ENCODE peak calls at places on chromosomes 1 and 21, in four cellular contexts. One of them, this sample, is unnamed.

GRCh38 chr21:39451332-39452206 is at the start of gene SH3BGR:
- DNase-seq in stomach: no peak
- DNase-seq in lung: peak; percentile 61
- DNase-seq in naive thymus-derived CD4-positive, alpha-beta T cell: no peak
- DNase-seq in this sample: no peak

GRCh38 chr1:244599937-244600350 is 53.0 kb upstream of the DESI2 start:
- DNase-seq in naive thymus-derived CD4-positive, alpha-beta T cell: peak; percentile 14
- DNase-seq in lung: no peak
- DNase-seq in stomach: peak; percentile 37
- DNase-seq in this sample: peak; percentile 89

GRCh38 chr21:42626171-42626570 is 27.2 kb upstream of the PDE9A start:
- DNase-seq in lung: no peak
- DNase-seq in naive thymus-derived CD4-positive, alpha-beta T cell: no peak
- DNase-seq in stomach: no peak
- DNase-seq in this sample: no peak

GRCh38 chr21:14673649-14674048 is 127.5 kb upstream of the SAMSN1 start:
- DNase-seq in stomach: no peak
- DNase-seq in naive thymus-derived CD4-positive, alpha-beta T cell: no peak
- DNase-seq in lung: no peak
- DNase-seq in this sample: no peak

GRCh38 chr1:52925571-52926005 is 1.5 kb upstream of the SCP2 start:
- DNase-seq in lung: no peak
- DNase-seq in naive thymus-derived CD4-positive, alpha-beta T cell: no peak
- DNase-seq in stomach: no peak
- DNase-seq in this sample: no peak

GRCh38 chr1:228037401-228038386 is 30.9 kb downstream of the WNT3A start:
- DNase-seq in naive thymus-derived CD4-positive, alpha-beta T cell: no peak
- DNase-seq in lung: no peak
- DNase-seq in stomach: peak; percentile 60
- DNase-seq in this sample: no peak

GRCh38 chr1:177847843-177848242 is 122.0 kb downstream of the SEC16B start:
- DNase-seq in naive thymus-derived CD4-positive, alpha-beta T cell: no peak
- DNase-seq in stomach: no peak
- DNase-seq in lung: no peak
- DNase-seq in this sample: no peak

GRCh38 chr1:19321071-19321470 is 8.9 kb downstream of the SLC66A1 start:
- DNase-seq in naive thymus-derived CD4-positive, alpha-beta T cell: no peak
- DNase-seq in stomach: no peak
- DNase-seq in lung: no peak
- DNase-seq in this sample: no peak

GRCh38 chr1:30981172-30981571 is 72.6 kb upstream of the SDC3 start:
- DNase-seq in naive thymus-derived CD4-positive, alpha-beta T cell: no peak
- DNase-seq in lung: no peak
- DNase-seq in stomach: no peak
- DNase-seq in this sample: no peak

GRCh38 chr1:78658901-78659300 is 9.3 kb downstream of the IFI44 start:
- DNase-seq in lung: no peak
- DNase-seq in naive thymus-derived CD4-positive, alpha-beta T cell: no peak
- DNase-seq in stomach: no peak
- DNase-seq in this sample: no peak

GRCh38 chr1:61496501-61496900 is 228.4 kb downstream of the TM2D1 start:
- DNase-seq in stomach: no peak
- DNase-seq in lung: no peak
- DNase-seq in naive thymus-derived CD4-positive, alpha-beta T cell: no peak
- DNase-seq in this sample: no peak

GRCh38 chr1:8201331-8201861 is 116.5 kb upstream of the SLC45A1 start:
- DNase-seq in naive thymus-derived CD4-positive, alpha-beta T cell: no peak
- DNase-seq in lung: no peak
- DNase-seq in stomach: no peak
- DNase-seq in this sample: no peak

GRCh38 chr1:153291514-153291913 is 21.2 kb downstream of the PGLYRP3 start:
- DNase-seq in lung: no peak
- DNase-seq in stomach: no peak
- DNase-seq in naive thymus-derived CD4-positive, alpha-beta T cell: no peak
- DNase-seq in this sample: no peak

GRCh38 chr1:153527023-153527724 is 8.6 kb downstream of the S100A6 start:
- DNase-seq in naive thymus-derived CD4-positive, alpha-beta T cell: no peak
- DNase-seq in stomach: no peak
- DNase-seq in lung: no peak
- DNase-seq in this sample: no peak

GRCh38 chr1:226977973-226978344 is 37.9 kb downstream of the COQ8A start:
- DNase-seq in naive thymus-derived CD4-positive, alpha-beta T cell: no peak
- DNase-seq in stomach: no peak
- DNase-seq in lung: no peak
- DNase-seq in this sample: no peak

GRCh38 chr1:60458111-60458510 is 384.5 kb upstream of the C1orf87 start:
- DNase-seq in naive thymus-derived CD4-positive, alpha-beta T cell: no peak
- DNase-seq in stomach: no peak
- DNase-seq in lung: no peak
- DNase-seq in this sample: no peak

GRCh38 chr1:237042892-237043576 is 1.1 kb downstream of the RYR2 start:
- DNase-seq in stomach: no peak
- DNase-seq in lung: no peak
- DNase-seq in naive thymus-derived CD4-positive, alpha-beta T cell: no peak
- DNase-seq in this sample: no peak

GRCh38 chr1:219339466-219339865 is 165.8 kb downstream of the LYPLAL1 start:
- DNase-seq in lung: no peak
- DNase-seq in stomach: no peak
- DNase-seq in naive thymus-derived CD4-positive, alpha-beta T cell: no peak
- DNase-seq in this sample: no peak

GRCh38 chr1:38225745-38226144 is 179.2 kb upstream of the POU3F1 start:
- DNase-seq in lung: no peak
- DNase-seq in stomach: no peak
- DNase-seq in naive thymus-derived CD4-positive, alpha-beta T cell: no peak
- DNase-seq in this sample: no peak

GRCh38 chr1:98441281-98441680 is 220.2 kb upstream of the SNX7 start:
- DNase-seq in stomach: no peak
- DNase-seq in lung: no peak
- DNase-seq in naive thymus-derived CD4-positive, alpha-beta T cell: no peak
- DNase-seq in this sample: no peak

GRCh38 chr1:157092831-157093230 is 6.8 kb downstream of the ETV3L start:
- DNase-seq in stomach: peak; percentile 31
- DNase-seq in naive thymus-derived CD4-positive, alpha-beta T cell: no peak
- DNase-seq in lung: no peak
- DNase-seq in this sample: no peak

GRCh38 chr1:155006601-155007101 is 4.0 kb downstream of the ZBTB7B start:
- DNase-seq in naive thymus-derived CD4-positive, alpha-beta T cell: peak; percentile 56
- DNase-seq in stomach: no peak
- DNase-seq in lung: no peak
- DNase-seq in this sample: peak; percentile 22

GRCh38 chr1:31788825-31789256 is 24.7 kb upstream of the ADGRB2 start:
- DNase-seq in stomach: no peak
- DNase-seq in lung: no peak
- DNase-seq in naive thymus-derived CD4-positive, alpha-beta T cell: no peak
- DNase-seq in this sample: no peak

GRCh38 chr1:232096751-232097150 is 470.2 kb downstream of the DISC1 start:
- DNase-seq in stomach: no peak
- DNase-seq in naive thymus-derived CD4-positive, alpha-beta T cell: no peak
- DNase-seq in lung: no peak
- DNase-seq in this sample: no peak

GRCh38 chr21:44817506-44817880 is 369 bp downstream of the SUMO3 start:
- DNase-seq in stomach: peak; percentile 94
- DNase-seq in naive thymus-derived CD4-positive, alpha-beta T cell: peak; percentile 90
- DNase-seq in lung: peak; percentile 93
- DNase-seq in this sample: peak; percentile 89

GRCh38 chr1:89350298-89350697 is 13.6 kb upstream of the GBP6 start:
- DNase-seq in naive thymus-derived CD4-positive, alpha-beta T cell: no peak
- DNase-seq in stomach: no peak
- DNase-seq in lung: no peak
- DNase-seq in this sample: no peak

GRCh38 chr1:108878678-108879077 is 1.9 kb downstream of the GPSM2 start:
- DNase-seq in stomach: no peak
- DNase-seq in lung: no peak
- DNase-seq in naive thymus-derived CD4-positive, alpha-beta T cell: no peak
- DNase-seq in this sample: no peak

GRCh38 chr1:107795994-107796393 is 169.0 kb downstream of the VAV3 start:
- DNase-seq in lung: no peak
- DNase-seq in naive thymus-derived CD4-positive, alpha-beta T cell: no peak
- DNase-seq in stomach: no peak
- DNase-seq in this sample: no peak

DNA sequence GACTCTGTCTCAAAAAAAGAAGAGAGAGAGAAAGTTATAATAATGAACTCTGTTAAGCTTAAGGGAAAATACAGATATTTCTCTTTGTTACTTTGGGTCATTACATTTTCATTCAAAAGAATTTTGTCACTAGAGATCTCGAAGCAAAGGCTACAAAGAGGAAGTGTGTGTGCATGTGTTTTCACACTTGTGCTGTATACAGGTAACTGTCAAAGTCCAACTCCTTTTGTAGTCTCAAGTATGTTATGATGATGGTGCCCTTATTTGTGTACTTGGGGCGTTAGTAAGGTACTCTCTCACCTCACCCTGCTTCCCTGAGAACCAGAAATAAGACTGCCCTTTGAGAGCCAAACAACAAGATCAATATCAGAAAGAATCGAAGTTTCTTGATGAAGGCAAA is 152.9 kb upstream of the ZNF644 start:
- DNase-seq in lung: no peak
- DNase-seq in naive thymus-derived CD4-positive, alpha-beta T cell: no peak
- DNase-seq in stomach: no peak
- DNase-seq in this sample: no peak
- H3K27me3 ChIP-seq in lung: no peaks in the 10 kb centered on the region
- H3K27me3 ChIP-seq in naive thymus-derived CD4-positive, alpha-beta T cell: no peaks in the 10 kb centered on the region
- H3K27me3 ChIP-seq in stomach: peaks cover 21% of the 10 kb centered on the region
- H3K27me3 ChIP-seq in this sample: peaks cover 2% of the 10 kb centered on the region

DNA sequence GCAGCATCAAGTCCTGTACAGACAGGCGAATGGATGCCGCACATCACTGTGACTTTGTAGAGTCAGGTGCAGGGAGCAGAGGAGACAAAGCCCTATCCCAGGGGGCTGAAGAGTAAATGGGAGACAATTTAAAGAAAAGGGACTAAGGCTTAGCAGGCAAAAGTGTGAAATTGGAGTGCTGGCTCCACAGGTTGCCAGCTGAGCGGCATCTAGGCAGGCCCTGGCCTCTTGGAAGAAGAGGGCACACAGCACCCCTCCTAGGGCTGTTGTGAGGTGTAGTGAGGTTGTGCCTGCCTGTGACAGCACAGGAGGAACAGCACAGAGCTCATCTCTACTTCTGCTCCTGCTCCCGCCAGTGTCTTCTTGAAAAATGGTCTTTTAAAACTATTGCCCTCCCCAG is 47.3 kb downstream of the TENT5C start:
- DNase-seq in lung: no peak
- DNase-seq in naive thymus-derived CD4-positive, alpha-beta T cell: no peak
- DNase-seq in stomach: no peak
- DNase-seq in this sample: no peak
- H3K4me1 ChIP-seq in lung: peaks cover 11% of the 10 kb centered on the region
- H3K4me1 ChIP-seq in naive thymus-derived CD4-positive, alpha-beta T cell: peaks cover 58% of the 10 kb centered on the region
- H3K4me1 ChIP-seq in stomach: peaks cover 18% of the 10 kb centered on the region
- H3K4me1 ChIP-seq in this sample: peaks cover 81% of the 10 kb centered on the region

GRCh38 chr1:220997791-220998190 is 118.5 kb downstream of the HLX start:
- DNase-seq in naive thymus-derived CD4-positive, alpha-beta T cell: no peak
- DNase-seq in stomach: no peak
- DNase-seq in lung: no peak
- DNase-seq in this sample: no peak

GRCh38 chr1:221002601-221003000 is 123.4 kb downstream of the HLX start:
- DNase-seq in naive thymus-derived CD4-positive, alpha-beta T cell: no peak
- DNase-seq in stomach: no peak
- DNase-seq in lung: no peak
- DNase-seq in this sample: no peak

GRCh38 chr1:220994671-220995070 is 115.4 kb downstream of the HLX start:
- DNase-seq in stomach: no peak
- DNase-seq in naive thymus-derived CD4-positive, alpha-beta T cell: no peak
- DNase-seq in lung: no peak
- DNase-seq in this sample: no peak

GRCh38 chr1:221001167-221001566 is 121.9 kb downstream of the HLX start:
- DNase-seq in lung: no peak
- DNase-seq in stomach: no peak
- DNase-seq in naive thymus-derived CD4-positive, alpha-beta T cell: no peak
- DNase-seq in this sample: no peak

DNA sequence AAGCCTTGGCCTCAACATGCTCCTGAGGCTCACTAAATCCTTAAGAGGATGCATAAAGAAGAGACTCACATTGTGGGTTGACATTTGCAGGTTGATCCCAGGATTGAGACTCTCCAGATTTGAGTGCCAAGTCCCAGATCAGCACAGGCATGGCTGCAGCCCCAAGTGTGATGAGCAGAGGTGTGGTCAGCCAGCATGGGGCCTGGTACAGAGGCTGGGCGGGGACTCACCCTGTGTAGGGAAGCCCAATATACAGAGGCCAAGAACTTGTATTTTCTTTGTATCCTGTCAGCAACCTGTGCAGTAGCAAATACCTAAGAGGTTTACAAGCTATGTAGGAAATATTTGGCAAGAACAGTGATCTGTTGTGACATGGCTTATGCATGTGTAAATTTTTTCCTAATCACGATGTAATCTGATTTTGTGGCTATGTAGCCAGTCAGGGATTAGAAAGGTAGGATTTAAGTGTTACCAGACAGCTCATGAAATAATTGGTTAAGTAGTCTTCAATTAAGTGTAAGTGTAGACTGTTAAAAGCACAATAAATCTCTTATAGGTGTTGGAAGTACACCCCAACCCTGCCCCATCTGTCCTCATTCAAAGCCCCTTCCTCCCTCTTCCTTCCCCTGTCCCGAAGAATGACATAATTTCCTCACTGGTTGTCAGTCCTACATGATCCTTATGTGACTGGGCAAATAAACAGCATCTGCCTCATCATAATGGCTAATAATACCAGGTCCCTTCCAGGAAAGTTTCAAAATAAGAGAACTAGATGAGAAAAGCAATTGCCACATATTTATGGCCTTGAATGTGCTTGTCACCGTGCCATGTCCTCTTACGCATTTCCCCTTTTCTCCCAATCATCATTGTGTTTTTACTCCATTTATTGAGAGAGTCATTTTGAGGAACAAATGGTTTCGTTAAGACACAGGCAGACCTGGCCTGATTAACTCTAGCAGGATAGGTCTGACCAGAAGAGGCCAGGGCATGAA is 120.9 kb downstream of the HLX start:
- DNase-seq in lung: peak; percentile 37
- DNase-seq in naive thymus-derived CD4-positive, alpha-beta T cell: no peak
- DNase-seq in stomach: no peak
- DNase-seq in this sample: no peak
- H3K27ac ChIP-seq in lung: no peak overlapping the region
- H3K27ac ChIP-seq in naive thymus-derived CD4-positive, alpha-beta T cell: no peak overlapping the region
- H3K27ac ChIP-seq in stomach: no peak overlapping the region
- H3K27ac ChIP-seq in this sample: no peak overlapping the region

DNA sequence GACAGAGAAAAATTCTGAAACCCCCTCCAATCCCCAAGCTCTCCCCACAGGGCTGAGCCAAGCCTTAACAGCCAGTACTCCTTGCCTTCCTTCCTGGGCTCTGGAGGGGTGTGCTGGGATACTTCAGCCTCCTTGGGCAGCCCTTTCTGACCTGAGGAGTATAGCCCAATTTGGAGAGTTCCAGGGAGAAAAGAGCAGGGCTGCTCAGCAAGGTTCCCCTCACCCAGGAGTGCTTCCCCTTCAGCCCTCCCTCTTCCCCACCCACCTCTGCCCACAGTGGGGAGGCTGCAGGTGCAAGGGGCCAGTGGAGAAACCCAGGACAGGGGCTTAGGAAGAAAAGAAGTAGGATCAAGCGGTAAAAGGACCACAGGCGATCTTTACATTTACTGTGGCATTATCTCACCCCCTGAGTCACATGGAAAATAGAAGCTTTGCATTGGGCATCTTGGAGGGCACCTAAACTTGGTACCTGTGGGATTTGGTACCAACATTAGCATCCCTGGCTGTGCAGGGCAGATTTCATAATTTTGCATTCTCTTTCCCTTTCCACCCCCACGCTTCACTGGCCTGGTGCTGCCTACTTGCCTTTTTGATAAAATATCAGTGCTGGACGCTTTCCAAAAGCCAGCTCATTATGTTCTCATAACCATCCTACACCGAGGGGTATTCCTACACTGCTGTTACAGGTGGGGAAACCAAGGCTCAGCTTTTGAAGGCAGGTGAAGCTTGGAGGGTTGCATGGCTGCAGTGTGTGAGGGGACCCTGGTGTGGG is 2.8 kb upstream of the ADORA1 start:
- DNase-seq in lung: no peak
- DNase-seq in stomach: no peak
- DNase-seq in naive thymus-derived CD4-positive, alpha-beta T cell: no peak
- DNase-seq in this sample: no peak
- H3K27me3 ChIP-seq in lung: no peaks in the 10 kb centered on the region
- H3K27me3 ChIP-seq in stomach: peaks cover 96% of the 10 kb centered on the region
- H3K27me3 ChIP-seq in naive thymus-derived CD4-positive, alpha-beta T cell: no peaks in the 10 kb centered on the region
- H3K27me3 ChIP-seq in this sample: peaks cover 6% of the 10 kb centered on the region

This sample was measured in CD4-positive, CD25-positive, alpha-beta regulatory T cell.